ENCODE peak calls at places on chromosomes 7 and 10, in ten cellular contexts. G is A549, F is heart left ventricle, X is HCT116, L is upper lobe of left lung, P is gastrocnemius medialis, B is K562, R is HepG2, Q is right lobe of liver, T is IMR-90. A is an unnamed sample.

GRCh38 chr7:96778263-96778662 is 68.6 kb upstream of the SEM1 start:
- ATAC-seq in G (peak; percentile 52), F (no peak), X (peak; percentile 82), L (no peak), P (no peak), B (peak; percentile 78), R (peak; percentile 95), Q (no peak), T (no peak), A (no peak)

GRCh38 chr7:82678259-82678658 is 234.7 kb upstream of the CACNA2D1 start:
- ATAC-seq in G (no peak), F (no peak), X (no peak), L (no peak), P (no peak), B (no peak), R (no peak), Q (no peak), T (no peak), A (no peak)

GRCh38 chr10:102202386-102202785 is 23.7 kb upstream of the ELOVL3 start:
- ATAC-seq in G (no peak), F (no peak), X (no peak), L (no peak), P (no peak), B (no peak), R (no peak), Q (no peak), T (no peak), A (no peak)

GRCh38 chr10:92430103-92430502 is 139.1 kb downstream of the MARCHF5 start:
- ATAC-seq in G (no peak), F (no peak), X (no peak), L (no peak), P (no peak), B (no peak), R (no peak), Q (no peak), T (no peak), A (no peak)

GRCh38 chr7:101998029-101998903 is 180.8 kb downstream of the CUX1 start:
- ATAC-seq in G (peak; percentile 45), F (peak; percentile 20), X (no peak), L (peak; percentile 11), P (peak; percentile 11), B (peak; percentile 19), R (no peak), Q (peak; percentile 20), T (no peak), A (no peak)

GRCh38 chr7:40586197-40586596 is 451.4 kb downstream of the SUGCT start:
- ATAC-seq in G (no peak), F (no peak), X (no peak), L (no peak), P (no peak), B (no peak), R (no peak), Q (no peak), T (peak; percentile 75), A (no peak)

GRCh38 chr10:60762554-60762953 is 15.7 kb upstream of the CDK1 start:
- ATAC-seq in G (no peak), F (no peak), X (no peak), L (no peak), P (no peak), B (no peak), R (no peak), Q (no peak), T (no peak), A (no peak)

GRCh38 chr10:13272164-13272571 is 27.7 kb downstream of the PHYH start:
- ATAC-seq in G (no peak), F (peak; percentile 59), X (no peak), L (peak; percentile 53), P (peak; percentile 92), B (no peak), R (peak; percentile 60), Q (peak; percentile 88), T (peak; percentile 72), A (peak; percentile 47)

GRCh38 chr10:133135116-133135465 is 24.9 kb upstream of the KNDC1 start:
- ATAC-seq in G (no peak), F (no peak), X (no peak), L (no peak), P (no peak), B (no peak), R (no peak), Q (no peak), T (no peak), A (no peak)

GRCh38 chr10:116815641-116816415 is 33.5 kb upstream of the ENO4 start:
- ATAC-seq in G (no peak), F (no peak), X (no peak), L (no peak), P (no peak), B (no peak), R (no peak), Q (no peak), T (peak; percentile 57), A (no peak)

GRCh38 chr7:46290374-46291061 is 369.4 kb upstream of the IGFBP3 start:
- ATAC-seq in G (no peak), F (no peak), X (no peak), L (no peak), P (no peak), B (no peak), R (no peak), Q (no peak), T (no peak), A (no peak)

GRCh38 chr7:125195156-125195555 is 265.5 kb upstream of the POT1 start:
- ATAC-seq in G (no peak), F (no peak), X (no peak), L (no peak), P (no peak), B (no peak), R (no peak), Q (no peak), T (no peak), A (no peak)

GRCh38 chr10:35735412-35735811 is 93.3 kb upstream of the FZD8 start:
- ATAC-seq in G (no peak), F (no peak), X (no peak), L (no peak), P (no peak), B (no peak), R (no peak), Q (no peak), T (peak; percentile 92), A (no peak)

GRCh38 chr7:31171216-31171750 is 119.2 kb downstream of the ADCYAP1R1 start:
- ATAC-seq in G (no peak), F (no peak), X (no peak), L (no peak), P (no peak), B (peak; percentile 42), R (no peak), Q (no peak), T (no peak), A (no peak)

GRCh38 chr10:78214931-78215330 is 181.3 kb downstream of the RPS24 start:
- ATAC-seq in G (no peak), F (peak; percentile 18), X (no peak), L (no peak), P (peak; percentile 65), B (no peak), R (no peak), Q (no peak), T (no peak), A (peak; percentile 14)

GRCh38 chr10:6120691-6121090 is 31.9 kb downstream of the RBM17 start:
- ATAC-seq in G (peak; percentile 17), F (no peak), X (no peak), L (peak; percentile 34), P (peak; percentile 21), B (no peak), R (no peak), Q (no peak), T (no peak), A (no peak)

GRCh38 chr10:49089789-49090595 is 25.3 kb downstream of the VSTM4 start:
- ATAC-seq in G (no peak), F (peak; percentile 65), X (no peak), L (peak; percentile 55), P (peak; percentile 36), B (no peak), R (no peak), Q (no peak), T (peak; percentile 37), A (peak; percentile 43)

GRCh38 chr10:49090696-49091338 is 24.5 kb downstream of the VSTM4 start:
- ATAC-seq in G (no peak), F (no peak), X (no peak), L (no peak), P (no peak), B (no peak), R (no peak), Q (no peak), T (no peak), A (no peak)

GRCh38 chr10:49089152-49089788 is 26.1 kb downstream of the VSTM4 start:
- ATAC-seq in G (no peak), F (peak; percentile 33), X (no peak), L (no peak), P (no peak), B (no peak), R (no peak), Q (no peak), T (no peak), A (no peak)

GRCh38 chr10:49083256-49083655 is 32.1 kb downstream of the VSTM4 start:
- ATAC-seq in G (no peak), F (peak; percentile 33), X (no peak), L (no peak), P (peak; percentile 38), B (no peak), R (no peak), Q (peak; percentile 49), T (no peak), A (peak; percentile 43)

GRCh38 chr10:49086889-49087288 is 28.4 kb downstream of the VSTM4 start:
- ATAC-seq in G (no peak), F (no peak), X (no peak), L (no peak), P (no peak), B (no peak), R (no peak), Q (no peak), T (no peak), A (no peak)
- H3K27ac ChIP-seq in G (no peak overlapping the region), F (no peak overlapping the region), X (no peak overlapping the region), L (no peak overlapping the region), P (no peak overlapping the region), B (no peak overlapping the region), R (no peak overlapping the region), Q (no peak overlapping the region), T (no peak overlapping the region), A (no peak overlapping the region)

GRCh38 chr10:103706047-103706446 is 149.3 kb downstream of the SH3PXD2A start:
- ATAC-seq in G (peak; percentile 60), F (no peak), X (peak; percentile 20), L (no peak), P (no peak), B (peak; percentile 81), R (peak; percentile 17), Q (no peak), T (no peak), A (no peak)
- H3K4me1 ChIP-seq in G (peaks cover 6% of the 10 kb centered on the region), F (no peaks in the 10 kb centered on the region), X (peaks cover 32% of the 10 kb centered on the region), L (no peaks in the 10 kb centered on the region), P (no peaks in the 10 kb centered on the region), B (no peaks in the 10 kb centered on the region), R (no peaks in the 10 kb centered on the region), Q (no peaks in the 10 kb centered on the region), T (peaks cover 6% of the 10 kb centered on the region), A (no peaks in the 10 kb centered on the region)

GRCh38 chr7:136087881-136088280 is 110.7 kb upstream of the MTPN start:
- ATAC-seq in G (no peak), F (no peak), X (no peak), L (no peak), P (no peak), B (peak; percentile 6), R (no peak), Q (no peak), T (no peak), A (no peak)

GRCh38 chr7:136086712-136087111 is 109.6 kb upstream of the MTPN start:
- ATAC-seq in G (peak; percentile 100), F (peak; percentile 100), X (peak; percentile 99), L (peak; percentile 96), P (peak; percentile 98), B (peak; percentile 96), R (peak; percentile 97), Q (peak; percentile 99), T (peak; percentile 100), A (peak; percentile 99)
- TF ChIP-seq POLR2A in G (no peak), F (no peak), X (no peak), L (no peak), P (no peak), B (peak; percentile 44), R (no peak), Q (no peak), T (no peak), A (no peak)

GRCh38 chr7:55887786-55888185 is 530 bp downstream of the ZNF713 start:
- ATAC-seq in G (no peak), F (no peak), X (no peak), L (no peak), P (no peak), B (no peak), R (no peak), Q (no peak), T (no peak), A (no peak)
- H3K27ac ChIP-seq in G (peak overlapping the region; percentile 72), F (peak overlapping the region; percentile 74), X (peak overlapping the region; percentile 50), L (peak overlapping the region; percentile 52), P (peak overlapping the region; percentile 81), B (peak overlapping the region; percentile 64), R (peak overlapping the region; percentile 67), Q (no peak overlapping the region), T (no peak overlapping the region), A (peak overlapping the region; percentile 76)

A was measured in gastroesophageal sphincter.